ENCODE peak calls at places on chromosomes 5 and 9, in eight cellular contexts. One of them, this sample, is unnamed.

GRCh38 chr5:16888694-16889124 is 47.4 kb downstream of the MYO10 start:
- DNase-seq in CD8-positive, alpha-beta T cell: no peak
- DNase-seq in cardiac muscle cell: no peak
- DNase-seq in GM12891: no peak
- DNase-seq in dorsolateral prefrontal cortex: no peak
- DNase-seq in nephron progenitor cell: no peak
- DNase-seq in kidney tubule cell: peak; percentile 45
- DNase-seq in WTC11: no peak
- DNase-seq in this sample: no peak

GRCh38 chr5:80941496-80941895 is 18.7 kb upstream of the RASGRF2 start:
- DNase-seq in CD8-positive, alpha-beta T cell: no peak
- DNase-seq in WTC11: no peak
- DNase-seq in nephron progenitor cell: no peak
- DNase-seq in GM12891: no peak
- DNase-seq in dorsolateral prefrontal cortex: no peak
- DNase-seq in cardiac muscle cell: no peak
- DNase-seq in kidney tubule cell: peak; percentile 30
- DNase-seq in this sample: no peak

GRCh38 chr9:16613605-16614004 is 256.9 kb downstream of the BNC2 start:
- DNase-seq in cardiac muscle cell: no peak
- DNase-seq in WTC11: no peak
- DNase-seq in nephron progenitor cell: no peak
- DNase-seq in GM12891: no peak
- DNase-seq in dorsolateral prefrontal cortex: no peak
- DNase-seq in CD8-positive, alpha-beta T cell: no peak
- DNase-seq in kidney tubule cell: peak; percentile 21
- DNase-seq in this sample: no peak

GRCh38 chr9:60546406-60546805 is 367.8 kb upstream of the SPATA31A5 start:
- DNase-seq in WTC11: no peak
- DNase-seq in GM12891: no peak
- DNase-seq in nephron progenitor cell: no peak
- DNase-seq in dorsolateral prefrontal cortex: no peak
- DNase-seq in cardiac muscle cell: no peak
- DNase-seq in kidney tubule cell: no peak
- DNase-seq in CD8-positive, alpha-beta T cell: no peak
- DNase-seq in this sample: no peak

GRCh38 chr9:132412089-132412488 is 2.1 kb downstream of the CFAP77 start:
- DNase-seq in dorsolateral prefrontal cortex: no peak
- DNase-seq in nephron progenitor cell: peak; percentile 61
- DNase-seq in cardiac muscle cell: peak; percentile 54
- DNase-seq in kidney tubule cell: peak; percentile 17
- DNase-seq in WTC11: peak; percentile 65
- DNase-seq in CD8-positive, alpha-beta T cell: no peak
- DNase-seq in GM12891: no peak
- DNase-seq in this sample: no peak

GRCh38 chr5:98458726-98459125 is 314.7 kb upstream of the RGMB start:
- DNase-seq in WTC11: no peak
- DNase-seq in CD8-positive, alpha-beta T cell: no peak
- DNase-seq in kidney tubule cell: no peak
- DNase-seq in dorsolateral prefrontal cortex: no peak
- DNase-seq in nephron progenitor cell: no peak
- DNase-seq in cardiac muscle cell: no peak
- DNase-seq in GM12891: no peak
- DNase-seq in this sample: no peak

GRCh38 chr5:81268797-81269196 is 32.6 kb upstream of the ZCCHC9 start:
- DNase-seq in dorsolateral prefrontal cortex: no peak
- DNase-seq in WTC11: no peak
- DNase-seq in kidney tubule cell: peak; percentile 81
- DNase-seq in nephron progenitor cell: no peak
- DNase-seq in GM12891: no peak
- DNase-seq in cardiac muscle cell: no peak
- DNase-seq in CD8-positive, alpha-beta T cell: no peak
- DNase-seq in this sample: no peak

GRCh38 chr5:1552469-1553255 is 28.9 kb upstream of the LPCAT1 start:
- DNase-seq in GM12891: no peak
- DNase-seq in cardiac muscle cell: no peak
- DNase-seq in kidney tubule cell: no peak
- DNase-seq in dorsolateral prefrontal cortex: peak; percentile 96
- DNase-seq in WTC11: no peak
- DNase-seq in CD8-positive, alpha-beta T cell: no peak
- DNase-seq in nephron progenitor cell: no peak
- DNase-seq in this sample: no peak

GRCh38 chr5:139808481-139809330 is 13.1 kb downstream of the PSD2 start:
- DNase-seq in dorsolateral prefrontal cortex: no peak
- DNase-seq in WTC11: peak; percentile 74
- DNase-seq in cardiac muscle cell: peak; percentile 83
- DNase-seq in GM12891: peak; percentile 56
- DNase-seq in nephron progenitor cell: peak; percentile 86
- DNase-seq in kidney tubule cell: peak; percentile 23
- DNase-seq in CD8-positive, alpha-beta T cell: no peak
- DNase-seq in this sample: no peak

GRCh38 chr9:78031271-78031825 is at the start of gene GNAQ:
- DNase-seq in GM12891: no peak
- DNase-seq in dorsolateral prefrontal cortex: no peak
- DNase-seq in WTC11: peak; percentile 46
- DNase-seq in CD8-positive, alpha-beta T cell: no peak
- DNase-seq in nephron progenitor cell: peak; percentile 69
- DNase-seq in cardiac muscle cell: peak; percentile 68
- DNase-seq in kidney tubule cell: peak; percentile 45
- DNase-seq in this sample: no peak

GRCh38 chr5:173443971-173444370 is 115.8 kb upstream of the STC2 start:
- DNase-seq in dorsolateral prefrontal cortex: no peak
- DNase-seq in kidney tubule cell: no peak
- DNase-seq in CD8-positive, alpha-beta T cell: no peak
- DNase-seq in nephron progenitor cell: no peak
- DNase-seq in cardiac muscle cell: no peak
- DNase-seq in GM12891: no peak
- DNase-seq in WTC11: no peak
- DNase-seq in this sample: no peak

GRCh38 chr9:2242778-2243395 is 227.7 kb downstream of the SMARCA2 start:
- DNase-seq in nephron progenitor cell: no peak
- DNase-seq in GM12891: no peak
- DNase-seq in CD8-positive, alpha-beta T cell: no peak
- DNase-seq in cardiac muscle cell: no peak
- DNase-seq in dorsolateral prefrontal cortex: no peak
- DNase-seq in WTC11: no peak
- DNase-seq in kidney tubule cell: peak; percentile 26
- DNase-seq in this sample: no peak

GRCh38 chr9:38126730-38127129 is 57.7 kb upstream of the SHB start:
- DNase-seq in CD8-positive, alpha-beta T cell: no peak
- DNase-seq in kidney tubule cell: no peak
- DNase-seq in dorsolateral prefrontal cortex: no peak
- DNase-seq in cardiac muscle cell: no peak
- DNase-seq in GM12891: no peak
- DNase-seq in nephron progenitor cell: no peak
- DNase-seq in WTC11: no peak
- DNase-seq in this sample: no peak

GRCh38 chr9:83059417-83059816 is 3.5 kb downstream of the RASEF start:
- DNase-seq in cardiac muscle cell: no peak
- DNase-seq in CD8-positive, alpha-beta T cell: no peak
- DNase-seq in nephron progenitor cell: no peak
- DNase-seq in GM12891: no peak
- DNase-seq in WTC11: no peak
- DNase-seq in kidney tubule cell: peak; percentile 30
- DNase-seq in dorsolateral prefrontal cortex: no peak
- DNase-seq in this sample: no peak

GRCh38 chr5:88955403-88955802 is 72.4 kb upstream of the MEF2C start:
- DNase-seq in dorsolateral prefrontal cortex: no peak
- DNase-seq in GM12891: no peak
- DNase-seq in kidney tubule cell: no peak
- DNase-seq in WTC11: peak; percentile 15
- DNase-seq in nephron progenitor cell: no peak
- DNase-seq in CD8-positive, alpha-beta T cell: no peak
- DNase-seq in cardiac muscle cell: peak; percentile 14
- DNase-seq in this sample: no peak

GRCh38 chr5:100595152-100595811 is 60.1 kb downstream of the FAM174A start:
- DNase-seq in cardiac muscle cell: no peak
- DNase-seq in nephron progenitor cell: no peak
- DNase-seq in WTC11: no peak
- DNase-seq in dorsolateral prefrontal cortex: peak; percentile 45
- DNase-seq in GM12891: no peak
- DNase-seq in CD8-positive, alpha-beta T cell: no peak
- DNase-seq in kidney tubule cell: peak; percentile 82
- DNase-seq in this sample: no peak

GRCh38 chr5:110265199-110265598 is 461.3 kb downstream of the TMEM232 start:
- DNase-seq in kidney tubule cell: no peak
- DNase-seq in dorsolateral prefrontal cortex: no peak
- DNase-seq in CD8-positive, alpha-beta T cell: no peak
- DNase-seq in GM12891: no peak
- DNase-seq in cardiac muscle cell: no peak
- DNase-seq in nephron progenitor cell: no peak
- DNase-seq in WTC11: no peak
- DNase-seq in this sample: no peak

GRCh38 chr9:33288828-33289483 is 1.4 kb upstream of the NFX1 start:
- DNase-seq in GM12891: no peak
- DNase-seq in WTC11: no peak
- DNase-seq in kidney tubule cell: no peak
- DNase-seq in cardiac muscle cell: no peak
- DNase-seq in CD8-positive, alpha-beta T cell: no peak
- DNase-seq in nephron progenitor cell: peak; percentile 7
- DNase-seq in dorsolateral prefrontal cortex: no peak
- DNase-seq in this sample: no peak

GRCh38 chr9:89594811-89595550 is 9.8 kb upstream of the GADD45G start:
- DNase-seq in dorsolateral prefrontal cortex: no peak
- DNase-seq in cardiac muscle cell: no peak
- DNase-seq in GM12891: no peak
- DNase-seq in nephron progenitor cell: no peak
- DNase-seq in kidney tubule cell: no peak
- DNase-seq in CD8-positive, alpha-beta T cell: no peak
- DNase-seq in WTC11: no peak
- DNase-seq in this sample: peak; percentile 51

GRCh38 chr5:161230222-161230621 is 316.3 kb downstream of the GABRB2 start:
- DNase-seq in GM12891: no peak
- DNase-seq in nephron progenitor cell: no peak
- DNase-seq in WTC11: peak; percentile 11
- DNase-seq in kidney tubule cell: peak; percentile 12
- DNase-seq in dorsolateral prefrontal cortex: no peak
- DNase-seq in CD8-positive, alpha-beta T cell: no peak
- DNase-seq in cardiac muscle cell: peak; percentile 8
- DNase-seq in this sample: no peak

GRCh38 chr5:136026636-136027035 is 2.2 kb upstream of the TGFBI start:
- DNase-seq in dorsolateral prefrontal cortex: no peak
- DNase-seq in WTC11: no peak
- DNase-seq in nephron progenitor cell: no peak
- DNase-seq in CD8-positive, alpha-beta T cell: no peak
- DNase-seq in cardiac muscle cell: no peak
- DNase-seq in GM12891: no peak
- DNase-seq in kidney tubule cell: no peak
- DNase-seq in this sample: no peak

GRCh38 chr5:32505718-32506117 is 61.2 kb upstream of the ZFR start:
- DNase-seq in kidney tubule cell: no peak
- DNase-seq in nephron progenitor cell: no peak
- DNase-seq in GM12891: no peak
- DNase-seq in cardiac muscle cell: no peak
- DNase-seq in WTC11: no peak
- DNase-seq in dorsolateral prefrontal cortex: no peak
- DNase-seq in CD8-positive, alpha-beta T cell: no peak
- DNase-seq in this sample: no peak

GRCh38 chr5:14776640-14777039 is 94.9 kb downstream of the ANKH start:
- DNase-seq in WTC11: no peak
- DNase-seq in nephron progenitor cell: no peak
- DNase-seq in kidney tubule cell: no peak
- DNase-seq in dorsolateral prefrontal cortex: no peak
- DNase-seq in CD8-positive, alpha-beta T cell: no peak
- DNase-seq in cardiac muscle cell: no peak
- DNase-seq in GM12891: no peak
- DNase-seq in this sample: no peak

GRCh38 chr9:96086936-96087582 is 211.6 kb downstream of the ERCC6L2 start:
- DNase-seq in cardiac muscle cell: no peak
- DNase-seq in WTC11: no peak
- DNase-seq in CD8-positive, alpha-beta T cell: no peak
- DNase-seq in kidney tubule cell: no peak
- DNase-seq in GM12891: no peak
- DNase-seq in dorsolateral prefrontal cortex: no peak
- DNase-seq in nephron progenitor cell: no peak
- DNase-seq in this sample: no peak

GRCh38 chr5:1998716-1999317 is 116.1 kb upstream of the IRX4 start:
- DNase-seq in CD8-positive, alpha-beta T cell: no peak
- DNase-seq in WTC11: no peak
- DNase-seq in dorsolateral prefrontal cortex: no peak
- DNase-seq in kidney tubule cell: no peak
- DNase-seq in nephron progenitor cell: no peak
- DNase-seq in GM12891: no peak
- DNase-seq in cardiac muscle cell: no peak
- DNase-seq in this sample: peak; percentile 43

GRCh38 chr5:135386886-135387628 is 12.0 kb downstream of the MACROH2A1 start:
- DNase-seq in WTC11: no peak
- DNase-seq in dorsolateral prefrontal cortex: no peak
- DNase-seq in kidney tubule cell: peak; percentile 90
- DNase-seq in CD8-positive, alpha-beta T cell: no peak
- DNase-seq in cardiac muscle cell: no peak
- DNase-seq in GM12891: no peak
- DNase-seq in nephron progenitor cell: no peak
- DNase-seq in this sample: no peak

GRCh38 chr9:128494108-128494742 is 10.3 kb upstream of the GLE1 start:
- DNase-seq in WTC11: no peak
- DNase-seq in GM12891: no peak
- DNase-seq in CD8-positive, alpha-beta T cell: no peak
- DNase-seq in kidney tubule cell: peak; percentile 80
- DNase-seq in nephron progenitor cell: no peak
- DNase-seq in dorsolateral prefrontal cortex: no peak
- DNase-seq in cardiac muscle cell: no peak
- DNase-seq in this sample: peak; percentile 77

GRCh38 chr5:111551569-111552275 is 39.4 kb upstream of the STARD4 start:
- DNase-seq in cardiac muscle cell: no peak
- DNase-seq in nephron progenitor cell: no peak
- DNase-seq in kidney tubule cell: peak; percentile 26
- DNase-seq in CD8-positive, alpha-beta T cell: no peak
- DNase-seq in dorsolateral prefrontal cortex: no peak
- DNase-seq in GM12891: no peak
- DNase-seq in WTC11: no peak
- DNase-seq in this sample: no peak

GRCh38 chr9:21653091-21653490 is 149.3 kb upstream of the MTAP start:
- DNase-seq in cardiac muscle cell: no peak
- DNase-seq in dorsolateral prefrontal cortex: no peak
- DNase-seq in WTC11: no peak
- DNase-seq in GM12891: no peak
- DNase-seq in CD8-positive, alpha-beta T cell: no peak
- DNase-seq in nephron progenitor cell: no peak
- DNase-seq in kidney tubule cell: peak; percentile 56
- DNase-seq in this sample: no peak

GRCh38 chr5:57191163-57191562 is 17.3 kb downstream of the GPBP1 start:
- DNase-seq in nephron progenitor cell: no peak
- DNase-seq in GM12891: no peak
- DNase-seq in WTC11: no peak
- DNase-seq in cardiac muscle cell: no peak
- DNase-seq in CD8-positive, alpha-beta T cell: no peak
- DNase-seq in kidney tubule cell: no peak
- DNase-seq in dorsolateral prefrontal cortex: no peak
- DNase-seq in this sample: no peak

GRCh38 chr9:80175286-80175906 is 603.6 kb downstream of the TLE4 start:
- DNase-seq in dorsolateral prefrontal cortex: no peak
- DNase-seq in WTC11: no peak
- DNase-seq in nephron progenitor cell: peak; percentile 25
- DNase-seq in GM12891: no peak
- DNase-seq in CD8-positive, alpha-beta T cell: no peak
- DNase-seq in kidney tubule cell: peak; percentile 50
- DNase-seq in cardiac muscle cell: peak; percentile 49
- DNase-seq in this sample: no peak

GRCh38 chr5:153824909-153825308 is 213.8 kb downstream of the FAM114A2 start:
- DNase-seq in GM12891: no peak
- DNase-seq in WTC11: peak; percentile 15
- DNase-seq in CD8-positive, alpha-beta T cell: no peak
- DNase-seq in nephron progenitor cell: no peak
- DNase-seq in cardiac muscle cell: no peak
- DNase-seq in dorsolateral prefrontal cortex: no peak
- DNase-seq in kidney tubule cell: no peak
- DNase-seq in this sample: no peak

GRCh38 chr5:177100714-177101121 is 14.0 kb downstream of the FGFR4 start:
- DNase-seq in kidney tubule cell: peak; percentile 70
- DNase-seq in dorsolateral prefrontal cortex: no peak
- DNase-seq in CD8-positive, alpha-beta T cell: no peak
- DNase-seq in GM12891: no peak
- DNase-seq in cardiac muscle cell: no peak
- DNase-seq in nephron progenitor cell: no peak
- DNase-seq in WTC11: no peak
- DNase-seq in this sample: no peak

GRCh38 chr5:139774980-139775654 is 20.5 kb upstream of the PSD2 start:
- DNase-seq in nephron progenitor cell: peak; percentile 96
- DNase-seq in cardiac muscle cell: peak; percentile 82
- DNase-seq in WTC11: peak; percentile 97
- DNase-seq in GM12891: peak; percentile 81
- DNase-seq in kidney tubule cell: peak; percentile 53
- DNase-seq in CD8-positive, alpha-beta T cell: peak; percentile 70
- DNase-seq in dorsolateral prefrontal cortex: peak; percentile 81
- DNase-seq in this sample: peak; percentile 89